ENCODE peak calls at places on chromosomes 7 and 10, in eight cellular contexts. One of them, this sample, is unnamed.

GRCh38 chr7:34155225-34155908 is 250.0 kb downstream of the BMPER start:
- DNase-seq in kidney: no peak
- DNase-seq in colonic mucosa: no peak
- DNase-seq in OCI-LY7: no peak
- DNase-seq in H9: no peak
- DNase-seq in body of pancreas: no peak
- DNase-seq in T-helper 17 cell: no peak
- DNase-seq in IMR-90: peak; percentile 96
- DNase-seq in this sample: peak; percentile 63

GRCh38 chr7:142847353-142847752 is 7.5 kb upstream of the EPHB6 start:
- DNase-seq in kidney: no peak
- DNase-seq in colonic mucosa: no peak
- DNase-seq in OCI-LY7: no peak
- DNase-seq in H9: no peak
- DNase-seq in body of pancreas: no peak
- DNase-seq in T-helper 17 cell: no peak
- DNase-seq in IMR-90: no peak
- DNase-seq in this sample: no peak

GRCh38 chr10:47033541-47034270 is 122.5 kb downstream of the PTPN20 start:
- DNase-seq in kidney: no peak
- DNase-seq in colonic mucosa: no peak
- DNase-seq in OCI-LY7: no peak
- DNase-seq in H9: no peak
- DNase-seq in body of pancreas: peak; percentile 4
- DNase-seq in T-helper 17 cell: no peak
- DNase-seq in IMR-90: no peak
- DNase-seq in this sample: no peak

GRCh38 chr7:39667354-39667923 is 44.1 kb downstream of the RALA start:
- DNase-seq in kidney: no peak
- DNase-seq in colonic mucosa: no peak
- DNase-seq in OCI-LY7: no peak
- DNase-seq in H9: no peak
- DNase-seq in body of pancreas: peak; percentile 13
- DNase-seq in T-helper 17 cell: no peak
- DNase-seq in IMR-90: no peak
- DNase-seq in this sample: no peak

GRCh38 chr7:44561962-44562621 is 11.6 kb downstream of the DDX56 start:
- DNase-seq in kidney: no peak
- DNase-seq in colonic mucosa: peak; percentile 76
- DNase-seq in OCI-LY7: no peak
- DNase-seq in H9: no peak
- DNase-seq in body of pancreas: no peak
- DNase-seq in T-helper 17 cell: no peak
- DNase-seq in IMR-90: peak; percentile 54
- DNase-seq in this sample: peak; percentile 68

GRCh38 chr10:520402-520787 is 169.1 kb downstream of the DIP2C start:
- DNase-seq in kidney: no peak
- DNase-seq in colonic mucosa: no peak
- DNase-seq in OCI-LY7: no peak
- DNase-seq in H9: peak; percentile 53
- DNase-seq in body of pancreas: no peak
- DNase-seq in T-helper 17 cell: no peak
- DNase-seq in IMR-90: peak; percentile 27
- DNase-seq in this sample: no peak

GRCh38 chr10:63197304-63198092 is 64.4 kb downstream of the NRBF2 start:
- DNase-seq in kidney: no peak
- DNase-seq in colonic mucosa: no peak
- DNase-seq in OCI-LY7: no peak
- DNase-seq in H9: no peak
- DNase-seq in body of pancreas: no peak
- DNase-seq in T-helper 17 cell: no peak
- DNase-seq in IMR-90: peak; percentile 93
- DNase-seq in this sample: peak; percentile 21

GRCh38 chr10:99609186-99609585 is 11.1 kb downstream of the SLC25A28 start:
- DNase-seq in kidney: no peak
- DNase-seq in colonic mucosa: no peak
- DNase-seq in OCI-LY7: no peak
- DNase-seq in H9: no peak
- DNase-seq in body of pancreas: no peak
- DNase-seq in T-helper 17 cell: no peak
- DNase-seq in IMR-90: no peak
- DNase-seq in this sample: no peak

GRCh38 chr10:20457656-20458055 is 439.5 kb downstream of the NEBL start:
- DNase-seq in kidney: no peak
- DNase-seq in colonic mucosa: no peak
- DNase-seq in OCI-LY7: no peak
- DNase-seq in H9: no peak
- DNase-seq in body of pancreas: no peak
- DNase-seq in T-helper 17 cell: no peak
- DNase-seq in IMR-90: no peak
- DNase-seq in this sample: no peak

GRCh38 chr10:3757638-3758490 is 27.1 kb downstream of the KLF6 start:
- DNase-seq in kidney: no peak
- DNase-seq in colonic mucosa: no peak
- DNase-seq in OCI-LY7: peak; percentile 33
- DNase-seq in H9: peak; percentile 8
- DNase-seq in body of pancreas: no peak
- DNase-seq in T-helper 17 cell: peak; percentile 44
- DNase-seq in IMR-90: no peak
- DNase-seq in this sample: no peak

GRCh38 chr7:134355004-134355525 is 38.3 kb upstream of the SLC35B4 start:
- DNase-seq in kidney: no peak
- DNase-seq in colonic mucosa: no peak
- DNase-seq in OCI-LY7: no peak
- DNase-seq in H9: no peak
- DNase-seq in body of pancreas: no peak
- DNase-seq in T-helper 17 cell: no peak
- DNase-seq in IMR-90: no peak
- DNase-seq in this sample: no peak

GRCh38 chr7:30789334-30789711 is 18.1 kb downstream of the MINDY4 start:
- DNase-seq in kidney: no peak
- DNase-seq in colonic mucosa: no peak
- DNase-seq in OCI-LY7: no peak
- DNase-seq in H9: no peak
- DNase-seq in body of pancreas: no peak
- DNase-seq in T-helper 17 cell: no peak
- DNase-seq in IMR-90: peak; percentile 89
- DNase-seq in this sample: peak; percentile 68

DNA sequence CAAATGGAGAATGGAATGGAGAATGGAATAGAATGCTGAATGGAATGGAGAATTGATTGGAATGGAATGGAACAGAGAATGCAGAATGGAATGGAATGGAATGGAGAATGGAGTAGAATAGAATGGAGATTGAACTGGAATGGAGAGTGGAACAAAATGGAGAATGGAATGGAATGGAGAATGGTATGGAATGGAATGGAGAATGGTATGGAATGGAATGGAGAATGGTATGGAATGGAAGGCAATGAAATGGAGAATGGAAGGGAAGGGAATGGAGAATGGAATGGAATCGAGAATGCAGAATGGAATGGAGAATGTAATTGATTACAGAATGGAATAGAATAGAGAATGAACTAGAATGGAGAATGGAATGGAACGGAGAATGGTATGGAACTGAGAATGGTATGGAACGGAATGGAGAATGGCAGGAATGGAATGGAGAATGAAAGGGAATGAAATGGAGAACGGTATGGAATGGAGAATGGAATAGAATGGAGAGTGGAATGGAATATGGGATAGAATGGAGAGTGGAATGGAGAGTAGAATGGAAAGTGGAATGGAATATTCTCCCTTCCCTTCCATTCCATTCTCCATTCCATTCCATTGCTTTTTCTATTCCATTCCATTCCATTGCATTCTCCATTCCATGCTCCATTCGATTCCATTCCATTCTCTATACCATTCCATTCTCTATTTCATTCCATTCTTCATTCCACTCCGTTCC is 88.2 kb downstream of the NSUN6 start:
- DNase-seq in kidney: no peak
- DNase-seq in colonic mucosa: no peak
- DNase-seq in OCI-LY7: no peak
- DNase-seq in H9: no peak
- DNase-seq in body of pancreas: no peak
- DNase-seq in T-helper 17 cell: no peak
- DNase-seq in IMR-90: no peak
- DNase-seq in this sample: no peak
- H3K9me3 ChIP-seq in kidney: peaks cover 40% of the 10 kb centered on the region
- H3K9me3 ChIP-seq in colonic mucosa: no peaks in the 10 kb centered on the region
- H3K9me3 ChIP-seq in OCI-LY7: peaks cover 11% of the 10 kb centered on the region
- H3K9me3 ChIP-seq in H9: peaks cover 97% of the 10 kb centered on the region
- H3K9me3 ChIP-seq in body of pancreas: no peaks in the 10 kb centered on the region
- H3K9me3 ChIP-seq in T-helper 17 cell: peaks cover 15% of the 10 kb centered on the region
- H3K9me3 ChIP-seq in IMR-90: no peaks in the 10 kb centered on the region
- H3K9me3 ChIP-seq in this sample: peaks cover 2% of the 10 kb centered on the region

DNA sequence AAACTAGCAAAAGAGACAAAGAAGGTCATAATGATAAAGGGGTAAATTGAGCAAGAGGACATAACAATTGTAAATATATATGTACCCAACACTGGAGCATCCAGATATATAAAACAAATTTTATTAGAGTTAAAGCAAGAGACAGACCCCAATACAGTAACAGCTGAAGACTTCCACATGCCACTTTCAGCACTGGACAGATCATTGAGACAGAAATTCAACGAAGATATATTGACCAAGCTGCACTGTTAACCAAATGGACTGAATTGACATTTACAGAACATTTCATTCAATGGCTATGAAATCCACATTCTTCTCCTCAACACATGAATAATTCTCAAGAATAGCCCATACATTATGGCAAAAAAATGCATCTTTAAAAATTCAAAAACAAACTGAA is 378.2 kb downstream of the PTPRN2 start:
- DNase-seq in kidney: no peak
- DNase-seq in colonic mucosa: no peak
- DNase-seq in OCI-LY7: no peak
- DNase-seq in H9: no peak
- DNase-seq in body of pancreas: no peak
- DNase-seq in T-helper 17 cell: no peak
- DNase-seq in IMR-90: no peak
- DNase-seq in this sample: no peak
- H3K9me3 ChIP-seq in kidney: no peaks in the 10 kb centered on the region
- H3K9me3 ChIP-seq in colonic mucosa: no peaks in the 10 kb centered on the region
- H3K9me3 ChIP-seq in OCI-LY7: no peaks in the 10 kb centered on the region
- H3K9me3 ChIP-seq in H9: no peaks in the 10 kb centered on the region
- H3K9me3 ChIP-seq in body of pancreas: no peaks in the 10 kb centered on the region
- H3K9me3 ChIP-seq in T-helper 17 cell: no peaks in the 10 kb centered on the region
- H3K9me3 ChIP-seq in IMR-90: peaks cover 13% of the 10 kb centered on the region
- H3K9me3 ChIP-seq in this sample: no peaks in the 10 kb centered on the region

DNA sequence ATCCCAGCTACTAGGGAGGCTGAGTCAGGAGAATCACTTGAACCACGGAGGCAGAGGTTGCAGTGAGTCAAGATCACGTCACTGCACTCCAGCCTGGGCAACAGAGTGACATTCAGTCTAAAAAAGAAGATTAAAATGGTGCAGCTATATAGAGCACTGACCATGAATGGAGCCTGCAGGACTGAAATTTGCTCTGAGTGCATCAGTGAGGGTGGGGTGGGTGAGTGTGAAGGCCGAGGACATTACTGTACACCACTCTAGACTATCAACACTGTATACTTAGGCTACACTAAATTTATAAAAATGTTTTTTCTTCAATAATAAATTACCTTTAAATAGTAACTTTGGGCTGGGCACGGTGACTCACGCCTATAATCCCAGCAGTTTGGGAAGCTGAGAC is 294.7 kb downstream of the PTPRN2 start:
- DNase-seq in kidney: no peak
- DNase-seq in colonic mucosa: no peak
- DNase-seq in OCI-LY7: no peak
- DNase-seq in H9: no peak
- DNase-seq in body of pancreas: no peak
- DNase-seq in T-helper 17 cell: no peak
- DNase-seq in IMR-90: no peak
- DNase-seq in this sample: no peak
- H3K9me3 ChIP-seq in kidney: peaks cover 17% of the 10 kb centered on the region
- H3K9me3 ChIP-seq in colonic mucosa: no peaks in the 10 kb centered on the region
- H3K9me3 ChIP-seq in OCI-LY7: no peaks in the 10 kb centered on the region
- H3K9me3 ChIP-seq in H9: no peaks in the 10 kb centered on the region
- H3K9me3 ChIP-seq in body of pancreas: no peaks in the 10 kb centered on the region
- H3K9me3 ChIP-seq in T-helper 17 cell: no peaks in the 10 kb centered on the region
- H3K9me3 ChIP-seq in IMR-90: peaks cover 29% of the 10 kb centered on the region
- H3K9me3 ChIP-seq in this sample: no peaks in the 10 kb centered on the region

GRCh38 chr7:15280078-15280734 is 281.6 kb downstream of the AGMO start:
- DNase-seq in kidney: no peak
- DNase-seq in colonic mucosa: no peak
- DNase-seq in OCI-LY7: no peak
- DNase-seq in H9: peak; percentile 40
- DNase-seq in body of pancreas: no peak
- DNase-seq in T-helper 17 cell: no peak
- DNase-seq in IMR-90: no peak
- DNase-seq in this sample: peak; percentile 5
- H3K9me3 ChIP-seq in kidney: peaks cover 10% of the 10 kb centered on the region
- H3K9me3 ChIP-seq in colonic mucosa: no peaks in the 10 kb centered on the region
- H3K9me3 ChIP-seq in OCI-LY7: peaks cover 3% of the 10 kb centered on the region
- H3K9me3 ChIP-seq in H9: no peaks in the 10 kb centered on the region
- H3K9me3 ChIP-seq in body of pancreas: no peaks in the 10 kb centered on the region
- H3K9me3 ChIP-seq in T-helper 17 cell: no peaks in the 10 kb centered on the region
- H3K9me3 ChIP-seq in IMR-90: peaks cover 11% of the 10 kb centered on the region
- H3K9me3 ChIP-seq in this sample: peaks cover 24% of the 10 kb centered on the region

GRCh38 chr10:37268266-37268665 is 142.9 kb downstream of the ANKRD30A start:
- DNase-seq in kidney: no peak
- DNase-seq in colonic mucosa: no peak
- DNase-seq in OCI-LY7: no peak
- DNase-seq in H9: no peak
- DNase-seq in body of pancreas: no peak
- DNase-seq in T-helper 17 cell: no peak
- DNase-seq in IMR-90: no peak
- DNase-seq in this sample: no peak

GRCh38 chr10:37263304-37263703 is 137.9 kb downstream of the ANKRD30A start:
- DNase-seq in kidney: no peak
- DNase-seq in colonic mucosa: no peak
- DNase-seq in OCI-LY7: no peak
- DNase-seq in H9: no peak
- DNase-seq in body of pancreas: no peak
- DNase-seq in T-helper 17 cell: no peak
- DNase-seq in IMR-90: no peak
- DNase-seq in this sample: no peak
- H3K9me3 ChIP-seq in kidney: no peaks in the 10 kb centered on the region
- H3K9me3 ChIP-seq in colonic mucosa: no peaks in the 10 kb centered on the region
- H3K9me3 ChIP-seq in OCI-LY7: no peaks in the 10 kb centered on the region
- H3K9me3 ChIP-seq in H9: peaks cover 43% of the 10 kb centered on the region
- H3K9me3 ChIP-seq in body of pancreas: no peaks in the 10 kb centered on the region
- H3K9me3 ChIP-seq in T-helper 17 cell: no peaks in the 10 kb centered on the region
- H3K9me3 ChIP-seq in IMR-90: peaks cover 7% of the 10 kb centered on the region
- H3K9me3 ChIP-seq in this sample: no peaks in the 10 kb centered on the region

DNA sequence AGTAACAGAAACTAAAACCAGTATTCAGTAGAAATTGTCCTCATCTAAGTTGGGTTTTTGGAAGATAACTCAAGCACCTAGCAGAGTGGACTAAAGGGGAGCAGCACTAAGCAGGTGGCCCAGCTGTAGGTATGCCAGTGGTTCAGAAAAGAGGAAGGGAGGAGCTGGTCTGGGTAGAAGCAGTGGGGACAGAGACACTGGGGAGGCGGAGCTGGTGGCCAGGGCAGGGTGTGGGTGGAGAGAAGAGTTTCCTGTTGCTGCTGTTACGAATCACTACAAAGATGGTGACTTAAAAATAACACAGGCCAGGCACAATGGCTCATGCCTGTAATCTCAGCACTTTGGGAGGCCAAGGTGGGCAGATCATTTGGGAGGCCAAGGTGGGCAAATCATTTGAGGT is 136.2 kb downstream of the WDR11 start:
- DNase-seq in kidney: no peak
- DNase-seq in colonic mucosa: no peak
- DNase-seq in OCI-LY7: no peak
- DNase-seq in H9: peak; percentile 12
- DNase-seq in body of pancreas: no peak
- DNase-seq in T-helper 17 cell: no peak
- DNase-seq in IMR-90: no peak
- DNase-seq in this sample: no peak
- H3K9me3 ChIP-seq in kidney: peaks cover 16% of the 10 kb centered on the region
- H3K9me3 ChIP-seq in colonic mucosa: no peaks in the 10 kb centered on the region
- H3K9me3 ChIP-seq in OCI-LY7: no peaks in the 10 kb centered on the region
- H3K9me3 ChIP-seq in H9: peaks cover 38% of the 10 kb centered on the region
- H3K9me3 ChIP-seq in body of pancreas: no peaks in the 10 kb centered on the region
- H3K9me3 ChIP-seq in T-helper 17 cell: no peaks in the 10 kb centered on the region
- H3K9me3 ChIP-seq in IMR-90: peaks cover 18% of the 10 kb centered on the region
- H3K9me3 ChIP-seq in this sample: no peaks in the 10 kb centered on the region

GRCh38 chr10:37067576-37067975 is 57.8 kb upstream of the ANKRD30A start:
- DNase-seq in kidney: no peak
- DNase-seq in colonic mucosa: no peak
- DNase-seq in OCI-LY7: no peak
- DNase-seq in H9: no peak
- DNase-seq in body of pancreas: no peak
- DNase-seq in T-helper 17 cell: no peak
- DNase-seq in IMR-90: no peak
- DNase-seq in this sample: peak; percentile 7
- H3K9me3 ChIP-seq in kidney: no peaks in the 10 kb centered on the region
- H3K9me3 ChIP-seq in colonic mucosa: no peaks in the 10 kb centered on the region
- H3K9me3 ChIP-seq in OCI-LY7: no peaks in the 10 kb centered on the region
- H3K9me3 ChIP-seq in H9: peaks cover 59% of the 10 kb centered on the region
- H3K9me3 ChIP-seq in body of pancreas: no peaks in the 10 kb centered on the region
- H3K9me3 ChIP-seq in T-helper 17 cell: no peaks in the 10 kb centered on the region
- H3K9me3 ChIP-seq in IMR-90: no peaks in the 10 kb centered on the region
- H3K9me3 ChIP-seq in this sample: no peaks in the 10 kb centered on the region